ENCODE peak calls at places on chromosomes 3 and 15, in seven cellular contexts. One of them, this sample, is unnamed.

GRCh38 chr15:73190189-73190601 is 137.9 kb downstream of the NEO1 start:
- DNase-seq in GM12892: no peak
- DNase-seq in posterior cingulate gyrus: no peak
- DNase-seq in AG09309: peak
- DNase-seq in HEK293T: no peak
- DNase-seq in neuronal stem cell: no peak
- DNase-seq in activated T-cell treated with anti-CD3 and anti-CD28 coated beads, Interleukin-2, amount 50 U/mL, for 48 hours: no peak
- DNase-seq in this sample: no peak

GRCh38 chr3:69642606-69643005 is 96.7 kb upstream of the MITF start:
- DNase-seq in AG09309: no peak
- DNase-seq in activated T-cell treated with anti-CD3 and anti-CD28 coated beads, Interleukin-2, amount 50 U/mL, for 48 hours: no peak
- DNase-seq in HEK293T: no peak
- DNase-seq in GM12892: no peak
- DNase-seq in posterior cingulate gyrus: no peak
- DNase-seq in neuronal stem cell: no peak
- DNase-seq in this sample: no peak

GRCh38 chr3:151225040-151225975 is 22.3 kb upstream of the GPR171 start:
- DNase-seq in posterior cingulate gyrus: no peak
- DNase-seq in GM12892: no peak
- DNase-seq in neuronal stem cell: no peak
- DNase-seq in activated T-cell treated with anti-CD3 and anti-CD28 coated beads, Interleukin-2, amount 50 U/mL, for 48 hours: no peak
- DNase-seq in AG09309: no peak
- DNase-seq in HEK293T: no peak
- DNase-seq in this sample: peak

GRCh38 chr3:11601446-11602241 is 42.1 kb downstream of the VGLL4 start:
- DNase-seq in HEK293T: no peak
- DNase-seq in GM12892: peak
- DNase-seq in activated T-cell treated with anti-CD3 and anti-CD28 coated beads, Interleukin-2, amount 50 U/mL, for 48 hours: peak
- DNase-seq in AG09309: no peak
- DNase-seq in neuronal stem cell: no peak
- DNase-seq in posterior cingulate gyrus: peak
- DNase-seq in this sample: no peak

GRCh38 chr15:70875001-70875782 is 17.0 kb downstream of the THAP10 start:
- DNase-seq in AG09309: no peak
- DNase-seq in neuronal stem cell: no peak
- DNase-seq in GM12892: no peak
- DNase-seq in posterior cingulate gyrus: peak
- DNase-seq in HEK293T: no peak
- DNase-seq in activated T-cell treated with anti-CD3 and anti-CD28 coated beads, Interleukin-2, amount 50 U/mL, for 48 hours: no peak
- DNase-seq in this sample: no peak

GRCh38 chr15:25775317-25775912 is 87.7 kb downstream of the ATP10A start:
- DNase-seq in posterior cingulate gyrus: peak
- DNase-seq in GM12892: no peak
- DNase-seq in neuronal stem cell: no peak
- DNase-seq in AG09309: no peak
- DNase-seq in activated T-cell treated with anti-CD3 and anti-CD28 coated beads, Interleukin-2, amount 50 U/mL, for 48 hours: no peak
- DNase-seq in HEK293T: no peak
- DNase-seq in this sample: no peak

GRCh38 chr15:86919581-86919980 is 839.9 kb downstream of the AGBL1 start:
- DNase-seq in activated T-cell treated with anti-CD3 and anti-CD28 coated beads, Interleukin-2, amount 50 U/mL, for 48 hours: no peak
- DNase-seq in AG09309: peak
- DNase-seq in neuronal stem cell: no peak
- DNase-seq in HEK293T: no peak
- DNase-seq in GM12892: no peak
- DNase-seq in posterior cingulate gyrus: no peak
- DNase-seq in this sample: no peak

GRCh38 chr3:70716832-70717231 is 404.4 kb upstream of the MDFIC2 start:
- DNase-seq in activated T-cell treated with anti-CD3 and anti-CD28 coated beads, Interleukin-2, amount 50 U/mL, for 48 hours: no peak
- DNase-seq in posterior cingulate gyrus: peak
- DNase-seq in GM12892: no peak
- DNase-seq in AG09309: peak
- DNase-seq in neuronal stem cell: no peak
- DNase-seq in HEK293T: no peak
- DNase-seq in this sample: peak

GRCh38 chr15:65081758-65082157 is 5.2 kb downstream of the KBTBD13 start:
- DNase-seq in activated T-cell treated with anti-CD3 and anti-CD28 coated beads, Interleukin-2, amount 50 U/mL, for 48 hours: peak
- DNase-seq in HEK293T: no peak
- DNase-seq in posterior cingulate gyrus: peak
- DNase-seq in neuronal stem cell: no peak
- DNase-seq in AG09309: no peak
- DNase-seq in GM12892: no peak
- DNase-seq in this sample: no peak

GRCh38 chr3:18704326-18704725 is 279.2 kb upstream of the SATB1 start:
- DNase-seq in neuronal stem cell: no peak
- DNase-seq in AG09309: no peak
- DNase-seq in GM12892: no peak
- DNase-seq in HEK293T: no peak
- DNase-seq in posterior cingulate gyrus: no peak
- DNase-seq in activated T-cell treated with anti-CD3 and anti-CD28 coated beads, Interleukin-2, amount 50 U/mL, for 48 hours: no peak
- DNase-seq in this sample: no peak

GRCh38 chr3:31490502-31490901 is 42.2 kb upstream of the STT3B start:
- DNase-seq in activated T-cell treated with anti-CD3 and anti-CD28 coated beads, Interleukin-2, amount 50 U/mL, for 48 hours: no peak
- DNase-seq in HEK293T: no peak
- DNase-seq in AG09309: no peak
- DNase-seq in posterior cingulate gyrus: no peak
- DNase-seq in GM12892: no peak
- DNase-seq in neuronal stem cell: no peak
- DNase-seq in this sample: no peak

This sample was measured in glomerular endothelial cell.